ENCODE peak calls at places on chromosome 18, in eight cellular contexts. M is psoas muscle; E is choroid plexus epithelial cell; H is heart left ventricle; P is GM20000; Y is A549; T is fibroblast of mammary gland; N is CD4-positive, alpha-beta T cell. B is an unnamed sample.

GRCh38 chr18:3135536-3135935 is 84.2 kb downstream of the MYOM1 start:
- DNase-seq in H (no peak), Y (no peak), T (no peak), M (no peak), N (no peak), P (no peak), E (no peak), B (no peak)

GRCh38 chr18:3596324-3597158 is 146.6 kb downstream of the TGIF1 start:
- DNase-seq in M (peak; percentile 57), P (peak; percentile 52), H (peak; percentile 64), Y (no peak), T (peak; percentile 69), E (peak; percentile 36), N (no peak), B (peak; percentile 34)

GRCh38 chr18:46660955-46661749 is 4.1 kb upstream of the LOXHD1 start:
- DNase-seq in M (no peak), P (no peak), H (no peak), Y (no peak), N (no peak), T (peak; percentile 23), E (peak; percentile 43), B (no peak)

GRCh38 chr18:74784791-74785190 is 187.1 kb downstream of the ZNF407 start:
- DNase-seq in E (no peak), T (no peak), N (no peak), M (no peak), H (no peak), P (no peak), Y (no peak), B (no peak)

GRCh38 chr18:74281011-74281638 is 10.6 kb downstream of the CYB5A start:
- DNase-seq in P (no peak), M (no peak), T (no peak), N (no peak), E (no peak), Y (no peak), H (no peak), B (no peak)

GRCh38 chr18:8771930-8772329 is 66.6 kb downstream of the MTCL1 start:
- DNase-seq in T (peak; percentile 58), M (peak; percentile 27), Y (no peak), E (peak; percentile 48), P (no peak), H (peak; percentile 68), N (no peak), B (no peak)

GRCh38 chr18:26448714-26449159 is 99.6 kb downstream of the KCTD1 start:
- DNase-seq in E (no peak), Y (no peak), M (no peak), T (no peak), N (no peak), P (no peak), H (no peak), B (no peak)

GRCh38 chr18:10140928-10141327 is 227.1 kb downstream of the VAPA start:
- DNase-seq in M (no peak), H (no peak), E (no peak), T (peak; percentile 34), P (no peak), N (no peak), Y (peak; percentile 31), B (no peak)

GRCh38 chr18:42264467-42264866 is 309.4 kb downstream of the PIK3C3 start:
- DNase-seq in T (no peak), N (no peak), E (no peak), M (no peak), Y (no peak), H (no peak), P (no peak), B (no peak)

GRCh38 chr18:50637961-50638622 is 78.2 kb downstream of the MAPK4 start:
- DNase-seq in Y (no peak), N (no peak), T (no peak), E (no peak), H (no peak), M (no peak), P (no peak), B (no peak)

GRCh38 chr18:10245517-10246175 is 208.8 kb upstream of the APCDD1 start:
- DNase-seq in T (no peak), Y (no peak), M (no peak), E (no peak), H (no peak), P (no peak), N (no peak), B (no peak)

GRCh38 chr18:44066541-44066940 is 614.1 kb upstream of the SETBP1 start:
- DNase-seq in P (no peak), T (no peak), H (no peak), N (no peak), M (no peak), E (no peak), Y (no peak), B (no peak)

GRCh38 chr18:6521804-6522418 is 107.2 kb upstream of the L3MBTL4 start:
- DNase-seq in N (no peak), T (peak; percentile 63), P (peak; percentile 42), H (no peak), M (no peak), Y (no peak), E (peak; percentile 80), B (no peak)

DNA sequence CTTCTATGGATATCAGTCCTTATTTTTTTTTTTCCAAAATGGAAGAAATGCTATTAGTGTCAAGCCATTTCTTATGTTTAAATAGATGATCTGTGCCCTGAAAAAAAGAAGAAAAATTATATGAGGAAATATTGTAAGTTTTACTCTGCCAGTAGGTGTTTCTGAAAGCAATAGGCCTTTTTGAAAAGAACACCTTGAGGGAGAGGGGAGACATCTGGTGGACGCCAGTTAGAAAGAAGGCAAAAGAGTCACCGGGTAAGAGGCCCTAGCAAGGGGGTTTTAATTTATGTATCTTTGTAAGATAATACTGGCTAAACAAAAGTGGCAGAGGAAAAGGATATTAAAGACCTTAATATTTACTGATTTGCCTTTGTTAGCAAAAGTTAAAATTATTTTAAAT is 56.1 kb downstream of the DYNAP start:
- DNase-seq in P (peak; percentile 15), E (peak; percentile 66), M (no peak), Y (no peak), H (no peak), N (no peak), T (peak; percentile 22), B (no peak)
- TF ChIP-seq CTCF in P (no peak), E (peak; percentile 70), M (no peak), Y (peak; percentile 50), H (no peak), N (no peak), T (peak; percentile 35), B (no peak)

GRCh38 chr18:58549814-58550339 is 79.0 kb downstream of the ALPK2 start:
- DNase-seq in P (no peak), H (no peak), Y (no peak), E (no peak), M (no peak), N (no peak), T (no peak), B (no peak)
- TF ChIP-seq CTCF in P (no peak), H (no peak), Y (no peak), E (no peak), M (no peak), N (no peak), T (no peak), B (no peak)

GRCh38 chr18:31232000-31232399 is 69.3 kb upstream of the DSC1 start:
- DNase-seq in H (no peak), Y (no peak), T (no peak), P (no peak), E (no peak), M (no peak), N (no peak), B (no peak)

GRCh38 chr18:31229829-31230228 is 67.2 kb upstream of the DSC1 start:
- DNase-seq in P (no peak), N (no peak), E (no peak), Y (no peak), T (no peak), M (no peak), H (no peak), B (no peak)

GRCh38 chr18:31232779-31233424 is 70.2 kb upstream of the DSC1 start:
- DNase-seq in T (no peak), M (no peak), N (no peak), E (no peak), P (no peak), Y (no peak), H (no peak), B (no peak)

GRCh38 chr18:31227497-31228229 is 65.0 kb upstream of the DSC1 start:
- DNase-seq in E (no peak), P (no peak), T (no peak), H (no peak), N (no peak), Y (no peak), M (no peak), B (no peak)

DNA sequence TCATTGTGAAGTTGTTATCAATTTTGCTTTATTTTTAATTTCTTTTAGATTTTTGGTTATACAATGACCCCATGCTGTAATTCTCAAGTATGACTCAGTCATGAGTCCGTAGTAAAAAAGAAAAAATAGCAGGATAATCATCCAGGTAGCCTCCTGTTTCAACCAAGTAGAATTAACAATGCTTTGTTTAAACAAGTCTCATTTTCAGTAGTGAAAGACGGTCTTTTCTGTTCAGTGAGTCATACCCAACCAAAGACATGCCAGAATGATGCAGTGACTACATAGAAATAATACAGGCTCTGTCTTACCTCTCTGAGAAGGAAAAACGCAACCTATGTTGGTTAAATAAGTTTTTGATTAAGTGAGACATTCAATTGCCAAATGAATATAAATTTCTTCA is 67.8 kb upstream of the DSC1 start:
- DNase-seq in M (no peak), N (no peak), E (peak; percentile 52), Y (peak; percentile 19), T (no peak), P (peak; percentile 21), H (no peak), B (no peak)
- TF ChIP-seq CTCF in M (no peak), N (no peak), E (no peak), Y (no peak), T (no peak), P (no peak), H (no peak), B (no peak)

DNA sequence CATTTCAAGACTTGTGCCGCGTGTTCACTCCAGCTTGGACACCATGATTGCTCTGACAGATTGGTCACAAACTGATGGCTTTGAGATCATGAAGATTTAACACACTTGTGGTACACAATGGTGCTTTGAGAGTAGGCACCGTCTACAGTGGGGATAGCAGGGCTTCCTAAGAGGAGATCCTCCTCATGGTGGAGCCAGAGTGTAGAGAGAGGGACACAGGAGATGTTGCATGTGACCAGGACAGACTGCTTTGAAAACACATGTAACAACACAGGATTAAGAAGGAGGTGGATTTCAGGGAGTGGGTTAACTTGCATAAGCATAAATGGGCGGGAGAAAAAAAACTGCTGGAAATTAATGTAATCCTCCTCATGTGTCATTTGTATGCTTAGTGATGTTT is 95.7 kb upstream of the LINC00305 start:
- DNase-seq in P (no peak), H (no peak), E (peak; percentile 18), N (no peak), Y (no peak), M (no peak), T (no peak), B (no peak)
- TF ChIP-seq CTCF in P (no peak), H (peak; percentile 22), E (peak; percentile 17), N (no peak), Y (no peak), M (no peak), T (no peak), B (no peak)